ENCODE peak calls at places on chromosomes 3 and 15, in eight cellular contexts. N, M, R, A, E, J, O and S are unnamed samples.

GRCh38 chr3:36405193-36405592 is 24.9 kb downstream of the STAC start:
- DNase-seq in N (no peak), M (no peak), R (no peak), A (no peak), E (no peak), J (no peak), O (no peak), S (no peak)

GRCh38 chr3:67018789-67019525 is 20.9 kb downstream of the KBTBD8 start:
- DNase-seq in N (no peak), M (no peak), R (no peak), A (no peak), E (no peak), J (no peak), O (no peak), S (no peak)

GRCh38 chr3:51955175-51955892 is at the start of gene GPR62:
- DNase-seq in N (no peak), M (no peak), R (no peak), A (no peak), E (no peak), J (no peak), O (no peak), S (no peak)

GRCh38 chr15:100686725-100687488 is 84.5 kb downstream of the ASB7 start:
- DNase-seq in N (peak; percentile 73), M (no peak), R (no peak), A (no peak), E (no peak), J (peak; percentile 51), O (no peak), S (no peak)

GRCh38 chr15:27867861-27868260 is 231.3 kb downstream of the OCA2 start:
- DNase-seq in N (no peak), M (no peak), R (no peak), A (no peak), E (no peak), J (no peak), O (no peak), S (no peak)

GRCh38 chr3:133563186-133563591 is 10.3 kb upstream of the CDV3 start:
- DNase-seq in N (peak; percentile 27), M (no peak), R (no peak), A (no peak), E (no peak), J (no peak), O (no peak), S (no peak)

GRCh38 chr15:64356443-64357040 is 569 bp upstream of the CSNK1G1 start:
- DNase-seq in N (peak; percentile 81), M (peak; percentile 58), R (no peak), A (no peak), E (no peak), J (no peak), O (peak; percentile 63), S (no peak)

GRCh38 chr15:78298983-78299301 is 467 bp downstream of the SKIC8 start:
- DNase-seq in N (peak; percentile 46), M (no peak), R (no peak), A (no peak), E (no peak), J (peak; percentile 57), O (no peak), S (no peak)

GRCh38 chr3:160707187-160707789 is 30.3 kb downstream of the ARL14 start:
- DNase-seq in N (peak; percentile 42), M (peak; percentile 18), R (peak; percentile 5), A (peak; percentile 53), E (peak; percentile 77), J (peak; percentile 28), O (peak; percentile 35), S (no peak)

GRCh38 chr3:12810013-12810780 is 13.7 kb downstream of the CAND2 start:
- DNase-seq in N (peak; percentile 99), M (peak; percentile 94), R (peak; percentile 39), A (peak; percentile 96), E (no peak), J (peak; percentile 91), O (peak; percentile 84), S (peak; percentile 96)

GRCh38 chr3:187750041-187750512 is 4.8 kb upstream of the BCL6 start:
- DNase-seq in N (no peak), M (peak; percentile 79), R (no peak), A (no peak), E (no peak), J (peak; percentile 25), O (no peak), S (no peak)

GRCh38 chr3:30012941-30013543 is 593.4 kb upstream of the TGFBR2 start:
- DNase-seq in N (peak; percentile 59), M (peak; percentile 72), R (peak; percentile 31), A (peak; percentile 24), E (peak; percentile 9), J (peak; percentile 30), O (peak; percentile 4), S (peak; percentile 64)